ENCODE peak calls at places on chromosome 12, in five cellular contexts. R is A549, O is GM12878, U is HepG2, Q is K562. H is an unnamed sample.

GRCh38 chr12:113109360-113109759 is 26.2 kb downstream of the RASAL1 start:
- DNase-seq in R (no peak), O (no peak), U (no peak), Q (no peak), H (no peak)

GRCh38 chr12:23504043-23504442 is 445.4 kb downstream of the SOX5 start:
- DNase-seq in R (no peak), O (no peak), U (no peak), Q (peak), H (peak)

GRCh38 chr12:48189331-48190125 is 6.1 kb downstream of the CCDC184 start:
- DNase-seq in R (peak), O (peak), U (peak), Q (peak), H (peak)

GRCh38 chr12:123489580-123489979 is 31.6 kb downstream of the SNRNP35 start:
- DNase-seq in R (no peak), O (no peak), U (no peak), Q (no peak), H (no peak)

GRCh38 chr12:6234214-6234613 is 34.0 kb downstream of the CD9 start:
- DNase-seq in R (no peak), O (no peak), U (no peak), Q (no peak), H (no peak)

GRCh38 chr12:11746024-11746771 is 96.7 kb downstream of the ETV6 start:
- DNase-seq in R (peak), O (peak), U (no peak), Q (no peak), H (no peak)

GRCh38 chr12:14913381-14913781 is 25.0 kb downstream of the ERP27 start:
- DNase-seq in R (no peak), O (no peak), U (no peak), Q (no peak), H (no peak)

GRCh38 chr12:68310370-68310769 is 21.8 kb downstream of the MDM1 start:
- DNase-seq in R (no peak), O (no peak), U (no peak), Q (no peak), H (no peak)

GRCh38 chr12:124568431-124569374 is 1.3 kb upstream of the NCOR2 start:
- DNase-seq in R (peak), O (peak), U (no peak), Q (peak), H (peak)

GRCh38 chr12:124520896-124521295 is 46.5 kb downstream of the NCOR2 start:
- DNase-seq in R (no peak), O (no peak), U (no peak), Q (no peak), H (no peak)

GRCh38 chr12:70367268-70368141 is 1.4 kb downstream of the KCNMB4 start:
- DNase-seq in R (no peak), O (no peak), U (no peak), Q (no peak), H (peak)

GRCh38 chr12:15192721-15193120 is 28.5 kb downstream of the RERG start:
- DNase-seq in R (no peak), O (no peak), U (no peak), Q (no peak), H (no peak)

DNA sequence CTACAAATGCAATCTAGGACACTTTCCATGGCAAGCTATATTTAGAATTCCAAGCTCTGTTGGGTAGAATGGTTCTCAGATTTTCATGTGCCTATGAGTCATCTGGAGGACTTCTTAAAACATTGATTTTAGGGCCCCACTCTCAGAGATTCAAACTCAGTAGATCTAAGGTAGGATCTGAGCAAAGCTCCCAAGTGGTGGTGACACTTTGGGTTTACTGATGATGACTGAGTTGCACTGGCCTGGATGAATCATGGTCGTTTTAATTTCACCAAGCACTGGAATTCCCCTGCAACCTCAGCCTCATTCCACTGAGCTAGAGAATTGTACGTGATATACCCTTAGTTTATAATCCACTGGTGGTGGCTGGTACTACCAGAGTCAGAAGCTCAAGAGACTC is 86.5 kb downstream of the PPM1H start:
- DNase-seq in R (peak), O (peak), U (no peak), Q (no peak), H (no peak)
- TF ChIP-seq JUNB in R (peak), O (no peak), U (no peak), Q (no peak), H (no peak)

GRCh38 chr12:27081668-27082091 is 698 bp downstream of the C12orf71 start:
- DNase-seq in R (peak), O (no peak), U (peak), Q (no peak), H (peak)
- TF ChIP-seq JUNB in R (no peak), O (no peak), U (no peak), Q (no peak), H (no peak)

DNA sequence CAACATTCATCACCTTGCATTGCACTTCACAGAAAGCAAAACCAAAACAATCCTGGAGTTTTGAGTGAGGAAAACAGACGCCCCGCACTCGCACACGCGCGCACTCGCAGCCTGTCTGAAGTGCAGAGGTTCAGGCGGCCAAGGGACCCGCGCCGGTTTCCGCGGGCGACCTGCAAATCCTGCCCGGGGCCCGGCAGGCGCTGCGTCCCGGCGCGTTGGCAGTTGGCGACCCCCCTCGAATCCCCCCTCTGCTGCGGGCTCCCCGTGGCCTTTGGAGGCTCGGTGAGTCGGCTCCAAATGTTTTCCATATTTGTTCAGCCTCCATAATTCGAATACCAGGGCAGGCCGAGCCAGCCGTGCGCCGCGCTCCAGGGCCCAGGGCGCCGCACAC is at the start of gene SSPN:
- DNase-seq in R (peak), O (no peak), U (no peak), Q (no peak), H (peak)
- TF ChIP-seq JUNB in R (no peak), O (no peak), U (no peak), Q (no peak), H (no peak)

GRCh38 chr12:50542448-50542847 is 37.7 kb downstream of the DIP2B start:
- DNase-seq in R (peak), O (no peak), U (no peak), Q (no peak), H (no peak)
- TF ChIP-seq JUNB in R (no peak), O (peak), U (no peak), Q (no peak), H (no peak)

GRCh38 chr12:53431187-53431586 is 7.5 kb downstream of the AMHR2 start:
- DNase-seq in R (peak), O (no peak), U (no peak), Q (no peak), H (no peak)

GRCh38 chr12:53427905-53428594 is 4.4 kb downstream of the AMHR2 start:
- DNase-seq in R (peak), O (no peak), U (no peak), Q (no peak), H (no peak)

GRCh38 chr12:53425515-53426150 is 2.0 kb downstream of the AMHR2 start:
- DNase-seq in R (no peak), O (no peak), U (no peak), Q (peak), H (no peak)

GRCh38 chr12:53428741-53429140 is 5.1 kb downstream of the AMHR2 start:
- DNase-seq in R (no peak), O (no peak), U (no peak), Q (no peak), H (no peak)

DNA sequence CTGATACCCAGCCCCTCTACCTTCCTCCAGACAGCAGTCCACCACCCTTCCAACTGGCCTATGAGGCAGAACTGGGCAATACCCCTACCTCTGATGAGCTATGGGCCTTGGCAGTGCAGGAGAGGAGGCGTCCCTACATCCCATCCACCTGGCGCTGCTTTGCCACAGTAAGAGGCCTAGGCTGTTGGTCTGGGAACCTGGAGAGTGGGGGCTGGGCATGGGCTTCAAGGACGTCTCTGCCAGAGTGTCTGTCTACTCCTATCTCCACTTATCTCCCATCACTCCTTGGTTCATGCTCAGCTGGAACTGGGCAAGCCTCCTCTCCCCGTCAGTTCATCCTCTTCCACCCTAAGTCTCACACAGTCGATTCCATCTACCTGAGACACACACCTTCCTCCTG is 6.5 kb downstream of the AMHR2 start:
- DNase-seq in R (no peak), O (no peak), U (no peak), Q (no peak), H (no peak)
- TF ChIP-seq JUNB in R (no peak), O (no peak), U (no peak), Q (no peak), H (no peak)

DNA sequence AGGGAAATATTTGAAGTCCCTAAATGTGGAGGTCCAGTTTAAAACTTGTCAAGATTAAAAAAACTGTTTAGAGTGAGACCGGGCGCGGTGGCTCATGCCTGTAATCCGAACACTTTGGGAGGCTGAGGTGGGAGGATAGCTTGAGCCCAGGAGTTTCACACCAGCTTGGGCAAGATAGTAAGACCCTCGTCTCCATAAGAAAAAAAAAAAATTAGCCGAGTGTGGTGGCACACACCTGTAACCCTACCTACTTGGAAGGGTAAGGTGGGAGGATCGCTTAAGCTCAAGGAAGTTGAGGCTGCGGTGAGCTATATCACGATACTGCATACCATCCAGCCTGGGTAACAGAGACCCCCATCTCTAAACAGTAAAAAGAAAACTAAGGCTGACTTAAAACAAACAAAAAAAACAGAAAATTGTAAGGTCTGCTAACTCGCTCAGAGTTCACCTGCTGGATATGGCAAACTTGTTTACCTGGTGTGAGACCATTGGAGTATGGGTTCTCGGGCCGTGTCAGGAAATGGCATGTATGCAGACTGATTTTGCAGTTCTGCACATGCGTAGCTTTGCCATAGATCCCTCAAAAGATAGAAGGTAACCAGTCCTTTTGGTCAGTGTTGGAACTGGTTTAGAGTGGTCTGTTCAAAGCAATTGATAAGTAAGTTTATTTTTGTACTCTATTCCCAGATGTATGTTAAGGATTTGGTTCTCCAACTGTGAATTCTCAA is 2.1 kb downstream of the RNF10 start:
- DNase-seq in R (no peak), O (no peak), U (peak), Q (no peak), H (no peak)
- TF ChIP-seq JUNB in R (no peak), O (no peak), U (no peak), Q (no peak), H (no peak)